ENCODE peak calls at places on chromosomes 12 and 14, in five cellular contexts. K is GM23248, C is gastrocnemius medialis, F is colonic mucosa, P is heart right ventricle. X is an unnamed sample. For H3K9me3, the result is how much of the 10 kb centered on the place peaks cover.

GRCh38 chr12:104064842-104065441 is 611 bp downstream of the HCFC2 start:
- DNase-seq in K (peak), C (no peak), F (peak), P (no peak), X (no peak)

GRCh38 chr14:23551266-23552028 is at the start of gene ZFHX2:
- DNase-seq in K (peak), C (no peak), F (peak), P (peak), X (no peak)

GRCh38 chr14:68407838-68408237 is 385.0 kb downstream of the ZFP36L1 start:
- DNase-seq in K (no peak), C (no peak), F (no peak), P (no peak), X (no peak)

GRCh38 chr12:76020731-76021672 is 10.6 kb downstream of the PHLDA1 start:
- DNase-seq in K (peak), C (no peak), F (no peak), P (no peak), X (peak)

GRCh38 chr12:48957141-48958048 is at the start of gene ARF3:
- DNase-seq in K (peak), C (peak), F (peak), P (peak), X (peak)

GRCh38 chr14:28671425-28671824 is 95.2 kb upstream of the FOXG1 start:
- DNase-seq in K (no peak), C (no peak), F (no peak), P (no peak), X (no peak)

GRCh38 chr12:15789215-15790171 is at the start of gene EPS8:
- DNase-seq in K (peak), C (peak), F (peak), P (peak), X (peak)

GRCh38 chr12:41045509-41045908 is 142.6 kb upstream of the PDZRN4 start:
- DNase-seq in K (no peak), C (no peak), F (no peak), P (no peak), X (no peak)

GRCh38 chr12:130334937-130335336 is 2.8 kb upstream of the PIWIL1 start:
- DNase-seq in K (no peak), C (no peak), F (no peak), P (no peak), X (no peak)

GRCh38 chr12:24595652-24596235 is 353.2 kb downstream of the BCAT1 start:
- DNase-seq in K (peak), C (no peak), F (no peak), P (no peak), X (no peak)

GRCh38 chr12:121223283-121223946 is 13.5 kb downstream of the P2RX4 start:
- DNase-seq in K (no peak), C (no peak), F (peak), P (no peak), X (no peak)

GRCh38 chr12:49432616-49433015 is 65.4 kb downstream of the SPATS2 start:
- DNase-seq in K (no peak), C (no peak), F (no peak), P (no peak), X (no peak)

GRCh38 chr12:2068638-2069037 is 15.9 kb downstream of the CACNA1C start:
- DNase-seq in K (no peak), C (no peak), F (no peak), P (no peak), X (no peak)

GRCh38 chr14:102500190-102500661 is 9.3 kb downstream of the ANKRD9 start:
- DNase-seq in K (peak), C (peak), F (no peak), P (peak), X (no peak)

GRCh38 chr12:76820888-76821482 is 57.1 kb downstream of the ZDHHC17 start:
- DNase-seq in K (peak), C (no peak), F (peak), P (peak), X (peak)

GRCh38 chr12:92543359-92543758 is 159.4 kb upstream of the PLEKHG7 start:
- DNase-seq in K (no peak), C (no peak), F (peak), P (no peak), X (no peak)

GRCh38 chr14:100215330-100215885 is 23.5 kb upstream of the YY1 start:
- DNase-seq in K (no peak), C (no peak), F (peak), P (no peak), X (no peak)

GRCh38 chr14:58832010-58832409 is 194.2 kb downstream of the DACT1 start:
- DNase-seq in K (no peak), C (no peak), F (no peak), P (no peak), X (no peak)

GRCh38 chr12:88418856-88419497 is 161.3 kb downstream of the KITLG start:
- DNase-seq in K (peak), C (no peak), F (no peak), P (no peak), X (no peak)

GRCh38 chr12:92047058-92047826 is 98.4 kb downstream of the BTG1 start:
- DNase-seq in K (no peak), C (no peak), F (no peak), P (no peak), X (no peak)

GRCh38 chr12:119589087-119589486 is 4.5 kb upstream of the TMEM233 start:
- DNase-seq in K (no peak), C (no peak), F (no peak), P (no peak), X (no peak)

GRCh38 chr12:109777544-109777943 is 55.7 kb downstream of the TRPV4 start:
- DNase-seq in K (peak), C (no peak), F (peak), P (no peak), X (no peak)

GRCh38 chr14:101926085-101926484 is 38.3 kb upstream of the DYNC1H1 start:
- DNase-seq in K (no peak), C (no peak), F (no peak), P (no peak), X (no peak)

GRCh38 chr14:102964152-102964730 is 41.8 kb downstream of the AMN start:
- DNase-seq in K (no peak), C (no peak), F (no peak), P (no peak), X (no peak)

GRCh38 chr12:132414634-132415340 is 75.2 kb upstream of the FBRSL1 start:
- DNase-seq in K (peak), C (peak), F (peak), P (peak), X (peak)

GRCh38 chr14:77026166-77026929 is 2.2 kb downstream of the IRF2BPL start:
- DNase-seq in K (peak), C (no peak), F (no peak), P (no peak), X (no peak)

GRCh38 chr14:33931439-33931838 is 19.4 kb downstream of the EGLN3 start:
- DNase-seq in K (no peak), C (no peak), F (no peak), P (no peak), X (no peak)

GRCh38 chr12:113793250-113793649 is 172.9 kb downstream of the RBM19 start:
- DNase-seq in K (no peak), C (no peak), F (no peak), P (no peak), X (no peak)

GRCh38 chr14:78700236-78700635 is 530.1 kb downstream of the NRXN3 start:
- DNase-seq in K (peak), C (no peak), F (no peak), P (no peak), X (no peak)

GRCh38 chr12:124771462-124772361 is 92.0 kb downstream of the SCARB1 start:
- DNase-seq in K (peak), C (peak), F (peak), P (peak), X (no peak)

GRCh38 chr12:118188690-118189371 is 52.9 kb downstream of the PEBP1 start:
- DNase-seq in K (peak), C (no peak), F (peak), P (peak), X (peak)

GRCh38 chr12:94795053-94795452 is 144.7 kb upstream of the TMCC3 start:
- DNase-seq in K (no peak), C (no peak), F (no peak), P (no peak), X (no peak)

DNA sequence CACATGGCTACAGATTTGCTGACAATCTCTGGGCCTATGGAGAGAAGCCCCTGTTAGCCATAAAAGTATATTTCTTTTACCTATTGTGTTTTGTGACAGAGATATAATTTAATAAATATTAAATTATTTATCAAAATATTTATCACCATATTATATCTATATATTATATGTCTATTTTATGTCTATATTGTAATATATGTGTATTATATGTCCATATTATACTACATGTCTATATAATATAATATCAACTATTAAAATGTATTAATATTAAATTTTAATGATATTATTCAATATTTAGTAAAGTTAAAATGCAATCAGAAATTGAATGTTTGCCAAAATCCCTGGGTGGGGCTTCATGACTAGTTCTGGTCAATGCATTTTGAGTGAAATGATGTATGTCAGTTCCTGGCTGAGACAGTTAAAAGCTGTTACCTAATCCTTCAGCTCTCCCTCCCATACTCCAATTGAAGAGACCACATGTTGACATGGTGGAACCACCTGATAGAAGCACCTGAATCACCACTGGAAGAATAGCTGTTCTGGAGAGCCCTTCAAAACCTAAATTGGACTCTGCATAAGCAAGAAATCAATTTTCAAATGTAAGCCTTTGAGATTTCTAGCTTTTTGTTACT is 357.3 kb upstream of the DDHD1 start:
- DNase-seq in K (no peak), C (no peak), F (no peak), P (no peak), X (no peak)
- H3K27ac ChIP-seq in K (peak), C (peak), F (peak), P (peak), X (peak)

GRCh38 chr14:65720743-65721142 is 308.2 kb downstream of the FUT8 start:
- DNase-seq in K (no peak), C (no peak), F (no peak), P (no peak), X (no peak)

GRCh38 chr14:65720171-65720570 is 307.6 kb downstream of the FUT8 start:
- DNase-seq in K (no peak), C (no peak), F (no peak), P (no peak), X (no peak)

GRCh38 chr14:65723348-65723747 is 310.8 kb downstream of the FUT8 start:
- DNase-seq in K (no peak), C (no peak), F (no peak), P (no peak), X (no peak)

DNA sequence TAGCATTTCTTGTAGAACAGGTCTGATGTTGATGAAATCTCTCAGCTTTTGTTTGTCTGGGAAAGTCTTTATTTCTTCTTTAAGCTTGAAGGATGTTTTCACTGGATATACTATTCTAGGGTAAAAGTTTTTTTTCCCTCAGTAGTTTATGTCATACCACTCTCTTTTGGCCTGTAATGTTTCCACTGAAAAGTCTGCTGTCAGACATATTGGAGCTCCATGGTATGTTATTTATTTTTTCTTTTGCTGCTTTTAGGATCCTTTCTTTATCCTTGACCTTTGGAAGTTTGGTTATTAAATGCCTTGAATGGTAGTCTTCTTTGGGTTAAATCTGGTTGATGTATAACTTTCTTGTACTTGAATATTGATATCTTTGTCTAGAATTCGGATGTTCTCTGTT is 306.1 kb downstream of the FUT8 start:
- DNase-seq in K (no peak), C (no peak), F (no peak), P (no peak), X (no peak)
- H3K9me3 ChIP-seq in K (under half), C (under half), F (under half), P (under half), X (under half)

GRCh38 chr14:55355922-55356321 is 55.7 kb downstream of the ATG14 start:
- DNase-seq in K (no peak), C (no peak), F (no peak), P (no peak), X (no peak)
- H3K27ac ChIP-seq in K (no peak), C (no peak), F (no peak), P (no peak), X (no peak)

DNA sequence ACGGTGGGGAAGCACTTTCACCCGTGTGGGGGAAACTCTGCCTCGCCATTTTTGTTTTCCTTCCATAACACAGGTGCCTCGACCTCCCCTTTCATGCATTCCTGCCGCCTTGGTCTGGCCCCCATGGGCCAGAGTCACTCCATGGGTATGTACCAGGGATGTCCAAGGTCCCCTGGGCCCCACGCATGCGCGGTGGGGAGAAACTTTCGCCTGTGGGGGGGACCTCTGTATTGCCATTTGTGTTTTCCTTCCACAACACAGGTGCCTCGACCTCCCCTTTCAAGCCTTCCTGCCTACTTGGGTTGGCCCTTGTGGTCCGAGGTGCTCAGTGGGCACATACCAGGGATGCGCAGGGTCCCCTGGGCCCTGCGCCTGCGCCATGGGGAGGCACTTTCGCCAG is 345.8 kb downstream of the ALG10 start:
- DNase-seq in K (no peak), C (no peak), F (no peak), P (no peak), X (no peak)
- H3K9me3 ChIP-seq in K (under half), C (under half), F (under half), P (under half), X (half or more)

GRCh38 chr12:52056801-52057613 is 5.8 kb downstream of the NR4A1 start:
- DNase-seq in K (peak), C (no peak), F (no peak), P (peak), X (no peak)
- H3K27ac ChIP-seq in K (peak), C (peak), F (no peak), P (no peak), X (no peak)

GRCh38 chr14:72409047-72409446 is 476.8 kb downstream of the RGS6 start:
- DNase-seq in K (no peak), C (no peak), F (no peak), P (no peak), X (no peak)
- H3K9me3 ChIP-seq in K (under half), C (under half), F (under half), P (under half), X (under half)

DNA sequence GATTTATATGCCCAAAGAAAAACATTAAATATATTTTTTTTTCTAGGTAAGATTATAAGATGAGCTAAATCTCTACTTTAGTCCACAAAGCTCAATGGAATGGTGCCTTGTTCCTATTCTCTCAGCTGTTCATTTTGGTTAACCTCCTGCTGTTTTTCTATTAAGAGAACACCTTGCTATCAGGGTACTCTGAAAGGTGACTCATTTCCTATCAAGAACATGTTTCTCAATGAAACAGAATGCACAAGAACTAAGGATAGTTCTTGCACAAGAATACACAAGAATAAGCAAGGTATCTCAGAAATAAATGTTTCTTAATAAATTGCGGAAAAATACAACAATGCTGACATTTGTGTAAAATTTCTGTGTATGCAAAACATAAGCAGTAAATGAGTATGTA is 14.1 kb downstream of the ABCD2 start:
- DNase-seq in K (no peak), C (no peak), F (no peak), P (no peak), X (no peak)
- H3K27ac ChIP-seq in K (no peak), C (no peak), F (no peak), P (no peak), X (no peak)

DNA sequence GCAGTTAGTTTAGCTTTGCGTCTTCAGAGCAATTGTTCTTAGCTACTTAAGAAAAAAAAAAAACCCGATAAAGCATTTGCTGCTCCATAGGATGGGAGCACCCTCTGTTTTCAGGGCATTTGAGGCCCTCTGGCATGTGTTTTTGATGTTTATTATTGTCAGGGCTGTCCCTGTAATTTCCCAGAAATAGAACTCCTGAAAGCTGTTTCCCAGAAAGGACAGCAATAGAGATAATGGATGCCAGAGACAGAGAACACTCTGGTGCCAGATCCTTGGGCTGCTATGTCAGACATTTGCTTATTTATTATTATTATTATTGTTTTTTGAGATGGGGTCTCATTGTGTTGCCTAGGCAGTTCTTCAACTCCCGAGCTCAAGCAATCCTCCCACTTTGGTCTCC is 201.3 kb downstream of the ALG10 start:
- DNase-seq in K (no peak), C (no peak), F (no peak), P (no peak), X (no peak)
- H3K9me3 ChIP-seq in K (under half), C (under half), F (under half), P (under half), X (under half)

GRCh38 chr12:59069481-59069880 is 149.2 kb upstream of the LRIG3 start:
- DNase-seq in K (no peak), C (no peak), F (no peak), P (no peak), X (no peak)

GRCh38 chr12:59067068-59067467 is 146.8 kb upstream of the LRIG3 start:
- DNase-seq in K (peak), C (no peak), F (no peak), P (no peak), X (peak)

GRCh38 chr12:59070534-59070933 is 150.2 kb upstream of the LRIG3 start:
- DNase-seq in K (no peak), C (no peak), F (no peak), P (no peak), X (no peak)

GRCh38 chr12:59066445-59066844 is 146.1 kb upstream of the LRIG3 start:
- DNase-seq in K (no peak), C (no peak), F (no peak), P (no peak), X (no peak)
- H3K27ac ChIP-seq in K (no peak), C (no peak), F (no peak), P (no peak), X (no peak)

X was measured in AG04450.